ENCODE peak calls at places on chromosomes 6 and 20, in six cellular contexts. One of them, this sample, is unnamed.

GRCh38 chr6:7433211-7433610 is 43.6 kb downstream of the RIOK1 start:
- DNase-seq in fibroblast of the aortic adventitia: no peak
- DNase-seq in HCT116: no peak
- DNase-seq in left lung: no peak
- DNase-seq in EH: peak; percentile 9
- DNase-seq in mammary epithelial cell: no peak
- DNase-seq in this sample: no peak

GRCh38 chr6:80338201-80338836 is 231.8 kb downstream of the BCKDHB start:
- DNase-seq in left lung: peak; percentile 52
- DNase-seq in mammary epithelial cell: peak; percentile 29
- DNase-seq in HCT116: peak; percentile 34
- DNase-seq in EH: peak; percentile 34
- DNase-seq in fibroblast of the aortic adventitia: peak; percentile 38
- DNase-seq in this sample: peak; percentile 72

GRCh38 chr6:1255646-1256365 is 56.1 kb upstream of the FOXQ1 start:
- DNase-seq in EH: peak; percentile 65
- DNase-seq in HCT116: no peak
- DNase-seq in fibroblast of the aortic adventitia: peak; percentile 26
- DNase-seq in mammary epithelial cell: no peak
- DNase-seq in left lung: no peak
- DNase-seq in this sample: no peak

GRCh38 chr6:62707156-62707555 is 421.1 kb upstream of the KHDRBS2 start:
- DNase-seq in fibroblast of the aortic adventitia: no peak
- DNase-seq in mammary epithelial cell: no peak
- DNase-seq in HCT116: no peak
- DNase-seq in left lung: no peak
- DNase-seq in EH: no peak
- DNase-seq in this sample: no peak

GRCh38 chr20:38267251-38267650 is 6.7 kb upstream of the KIAA1755 start:
- DNase-seq in fibroblast of the aortic adventitia: peak; percentile 56
- DNase-seq in mammary epithelial cell: no peak
- DNase-seq in left lung: no peak
- DNase-seq in HCT116: no peak
- DNase-seq in EH: no peak
- DNase-seq in this sample: no peak

GRCh38 chr6:141105481-141105880 is 1027.2 kb upstream of the GJE1 start:
- DNase-seq in fibroblast of the aortic adventitia: peak; percentile 40
- DNase-seq in mammary epithelial cell: no peak
- DNase-seq in EH: peak; percentile 73
- DNase-seq in left lung: no peak
- DNase-seq in HCT116: no peak
- DNase-seq in this sample: peak; percentile 92

GRCh38 chr6:156710479-156710878 is 66.7 kb upstream of the ARID1B start:
- DNase-seq in mammary epithelial cell: no peak
- DNase-seq in HCT116: no peak
- DNase-seq in fibroblast of the aortic adventitia: no peak
- DNase-seq in EH: no peak
- DNase-seq in left lung: no peak
- DNase-seq in this sample: no peak

GRCh38 chr6:134689177-134689576 is 260.7 kb downstream of the ALDH8A1 start:
- DNase-seq in HCT116: no peak
- DNase-seq in EH: no peak
- DNase-seq in fibroblast of the aortic adventitia: no peak
- DNase-seq in mammary epithelial cell: peak; percentile 42
- DNase-seq in left lung: no peak
- DNase-seq in this sample: no peak

GRCh38 chr6:45647341-45648138 is 269.8 kb upstream of the SUPT3H start:
- DNase-seq in fibroblast of the aortic adventitia: no peak
- DNase-seq in left lung: no peak
- DNase-seq in mammary epithelial cell: peak; percentile 40
- DNase-seq in HCT116: no peak
- DNase-seq in EH: peak; percentile 33
- DNase-seq in this sample: no peak

GRCh38 chr6:48817714-48818113 is 645.3 kb downstream of the MMUT start:
- DNase-seq in mammary epithelial cell: peak; percentile 71
- DNase-seq in left lung: no peak
- DNase-seq in HCT116: no peak
- DNase-seq in fibroblast of the aortic adventitia: peak; percentile 72
- DNase-seq in EH: peak; percentile 36
- DNase-seq in this sample: no peak

GRCh38 chr6:79421001-79421411 is 116.2 kb downstream of the LCA5 start:
- DNase-seq in EH: peak; percentile 44
- DNase-seq in fibroblast of the aortic adventitia: peak; percentile 73
- DNase-seq in left lung: no peak
- DNase-seq in mammary epithelial cell: peak; percentile 30
- DNase-seq in HCT116: no peak
- DNase-seq in this sample: peak; percentile 69

GRCh38 chr6:111922454-111923297 is 49.4 kb upstream of the FYN start:
- DNase-seq in left lung: no peak
- DNase-seq in fibroblast of the aortic adventitia: peak; percentile 83
- DNase-seq in HCT116: no peak
- DNase-seq in mammary epithelial cell: peak; percentile 44
- DNase-seq in EH: peak; percentile 73
- DNase-seq in this sample: peak; percentile 75

GRCh38 chr20:21862958-21863357 is 157.5 kb downstream of the PAX1 start:
- DNase-seq in left lung: no peak
- DNase-seq in mammary epithelial cell: no peak
- DNase-seq in fibroblast of the aortic adventitia: no peak
- DNase-seq in EH: no peak
- DNase-seq in HCT116: no peak
- DNase-seq in this sample: no peak

GRCh38 chr6:123745877-123746276 is 57.8 kb upstream of the NKAIN2 start:
- DNase-seq in fibroblast of the aortic adventitia: peak; percentile 40
- DNase-seq in mammary epithelial cell: peak; percentile 63
- DNase-seq in HCT116: no peak
- DNase-seq in EH: peak; percentile 7
- DNase-seq in left lung: no peak
- DNase-seq in this sample: no peak

GRCh38 chr20:60372282-60372681 is 414.1 kb downstream of the CDH26 start:
- DNase-seq in EH: no peak
- DNase-seq in fibroblast of the aortic adventitia: no peak
- DNase-seq in HCT116: no peak
- DNase-seq in left lung: no peak
- DNase-seq in mammary epithelial cell: no peak
- DNase-seq in this sample: no peak

GRCh38 chr6:71391126-71391525 is 102.5 kb downstream of the OGFRL1 start:
- DNase-seq in HCT116: no peak
- DNase-seq in left lung: no peak
- DNase-seq in EH: no peak
- DNase-seq in fibroblast of the aortic adventitia: no peak
- DNase-seq in mammary epithelial cell: no peak
- DNase-seq in this sample: no peak

GRCh38 chr20:64168381-64169088 is 4.3 kb downstream of the MYT1 start:
- DNase-seq in left lung: no peak
- DNase-seq in HCT116: no peak
- DNase-seq in mammary epithelial cell: no peak
- DNase-seq in EH: peak; percentile 73
- DNase-seq in fibroblast of the aortic adventitia: no peak
- DNase-seq in this sample: no peak

GRCh38 chr20:46406986-46407670 is 713 bp upstream of the ELMO2 start:
- DNase-seq in fibroblast of the aortic adventitia: no peak
- DNase-seq in EH: no peak
- DNase-seq in mammary epithelial cell: peak; percentile 59
- DNase-seq in HCT116: peak; percentile 19
- DNase-seq in left lung: peak; percentile 78
- DNase-seq in this sample: peak; percentile 58

GRCh38 chr6:156917213-156917612 is 140.0 kb downstream of the ARID1B start:
- DNase-seq in fibroblast of the aortic adventitia: no peak
- DNase-seq in mammary epithelial cell: no peak
- DNase-seq in left lung: no peak
- DNase-seq in EH: no peak
- DNase-seq in HCT116: no peak
- DNase-seq in this sample: no peak

GRCh38 chr20:25289886-25290597 is 42.2 kb downstream of the PYGB start:
- DNase-seq in EH: no peak
- DNase-seq in HCT116: no peak
- DNase-seq in left lung: no peak
- DNase-seq in fibroblast of the aortic adventitia: no peak
- DNase-seq in mammary epithelial cell: no peak
- DNase-seq in this sample: no peak

GRCh38 chr6:30885999-30886896 is 1.9 kb downstream of the DDR1 start:
- DNase-seq in fibroblast of the aortic adventitia: peak; percentile 39
- DNase-seq in mammary epithelial cell: peak; percentile 98
- DNase-seq in HCT116: peak; percentile 83
- DNase-seq in EH: peak; percentile 93
- DNase-seq in left lung: peak; percentile 53
- DNase-seq in this sample: peak; percentile 86

GRCh38 chr6:28207244-28208179 is 17.6 kb upstream of the ZSCAN9 start:
- DNase-seq in mammary epithelial cell: peak; percentile 15
- DNase-seq in EH: peak; percentile 46
- DNase-seq in fibroblast of the aortic adventitia: no peak
- DNase-seq in left lung: no peak
- DNase-seq in HCT116: no peak
- DNase-seq in this sample: peak; percentile 44

GRCh38 chr6:47083586-47084047 is 41.5 kb upstream of the ADGRF1 start:
- DNase-seq in EH: peak; percentile 55
- DNase-seq in left lung: peak; percentile 86
- DNase-seq in HCT116: no peak
- DNase-seq in fibroblast of the aortic adventitia: peak; percentile 99
- DNase-seq in mammary epithelial cell: peak; percentile 65
- DNase-seq in this sample: peak; percentile 94

GRCh38 chr6:1786455-1787108 is 176.9 kb downstream of the FOXC1 start:
- DNase-seq in HCT116: no peak
- DNase-seq in mammary epithelial cell: no peak
- DNase-seq in fibroblast of the aortic adventitia: no peak
- DNase-seq in left lung: no peak
- DNase-seq in EH: peak; percentile 31
- DNase-seq in this sample: no peak

GRCh38 chr20:9185511-9185910 is 116.6 kb downstream of the PLCB4 start:
- DNase-seq in HCT116: no peak
- DNase-seq in mammary epithelial cell: no peak
- DNase-seq in EH: peak; percentile 77
- DNase-seq in fibroblast of the aortic adventitia: no peak
- DNase-seq in left lung: no peak
- DNase-seq in this sample: peak; percentile 25

GRCh38 chr20:33791959-33792597 is 19.1 kb upstream of the CHMP4B start:
- DNase-seq in fibroblast of the aortic adventitia: peak; percentile 52
- DNase-seq in left lung: peak; percentile 44
- DNase-seq in mammary epithelial cell: no peak
- DNase-seq in EH: peak; percentile 46
- DNase-seq in HCT116: no peak
- DNase-seq in this sample: peak; percentile 53

GRCh38 chr6:93059911-93060310 is 359.4 kb downstream of the EPHA7 start:
- DNase-seq in fibroblast of the aortic adventitia: no peak
- DNase-seq in mammary epithelial cell: no peak
- DNase-seq in EH: no peak
- DNase-seq in HCT116: no peak
- DNase-seq in left lung: peak; percentile 36
- DNase-seq in this sample: no peak

GRCh38 chr20:64210661-64211369 is 44.7 kb upstream of the PCMTD2 start:
- DNase-seq in left lung: no peak
- DNase-seq in mammary epithelial cell: no peak
- DNase-seq in fibroblast of the aortic adventitia: no peak
- DNase-seq in EH: no peak
- DNase-seq in HCT116: no peak
- DNase-seq in this sample: peak; percentile 16

GRCh38 chr6:135212935-135213334 is 31.8 kb downstream of the MYB start:
- DNase-seq in HCT116: no peak
- DNase-seq in EH: peak; percentile 91
- DNase-seq in left lung: no peak
- DNase-seq in mammary epithelial cell: peak; percentile 38
- DNase-seq in fibroblast of the aortic adventitia: peak; percentile 24
- DNase-seq in this sample: peak; percentile 57

GRCh38 chr6:126886106-126886505 is 232.4 kb upstream of the RSPO3 start:
- DNase-seq in left lung: no peak
- DNase-seq in HCT116: no peak
- DNase-seq in mammary epithelial cell: no peak
- DNase-seq in fibroblast of the aortic adventitia: peak; percentile 27
- DNase-seq in EH: no peak
- DNase-seq in this sample: peak; percentile 59

GRCh38 chr20:45339799-45340198 is 8.4 kb downstream of the SDC4 start:
- DNase-seq in HCT116: no peak
- DNase-seq in fibroblast of the aortic adventitia: no peak
- DNase-seq in left lung: no peak
- DNase-seq in mammary epithelial cell: no peak
- DNase-seq in EH: no peak
- DNase-seq in this sample: no peak